ENCODE peak calls at places on chromosomes 13 and 19, in four cellular contexts. K is astrocyte, R is brain microvascular endothelial cell, B is adrenal gland. Y is an unnamed sample.

GRCh38 chr19:9721861-9722260 is 46.7 kb downstream of the ZNF846 start:
- DNase-seq in K (no peak), R (no peak), B (no peak), Y (no peak)

GRCh38 chr19:53597023-53597422 is 34.8 kb upstream of the DPRX start:
- DNase-seq in K (no peak), R (no peak), B (no peak), Y (no peak)

GRCh38 chr19:1063030-1063908 is 3.7 kb upstream of the ARHGAP45 start:
- DNase-seq in K (no peak), R (no peak), B (no peak), Y (peak)

GRCh38 chr19:14114854-14115253 is 2.7 kb downstream of the PRKACA start:
- DNase-seq in K (no peak), R (no peak), B (peak), Y (no peak)

GRCh38 chr13:53197424-53197823 is 168.8 kb downstream of the OLFM4 start:
- DNase-seq in K (no peak), R (no peak), B (no peak), Y (no peak)

GRCh38 chr19:1074512-1075283 is 7.7 kb downstream of the ARHGAP45 start:
- DNase-seq in K (no peak), R (no peak), B (peak), Y (no peak)

GRCh38 chr19:13026478-13026999 is 31.3 kb downstream of the NFIX start:
- DNase-seq in K (peak), R (no peak), B (no peak), Y (peak)

GRCh38 chr13:59494560-59494970 is 669.2 kb downstream of the DIAPH3 start:
- DNase-seq in K (peak), R (peak), B (peak), Y (no peak)

GRCh38 chr19:10812902-10813404 is 23.1 kb downstream of the TMED1 start:
- DNase-seq in K (peak), R (peak), B (peak), Y (peak)

GRCh38 chr13:43725460-43725859 is 61.3 kb downstream of the ENOX1 start:
- DNase-seq in K (no peak), R (no peak), B (no peak), Y (no peak)

GRCh38 chr13:46129124-46129523 is 24.3 kb upstream of the CPB2 start:
- DNase-seq in K (no peak), R (no peak), B (no peak), Y (no peak)

GRCh38 chr19:48393559-48394330 is at the start of gene GRIN2D:
- DNase-seq in K (peak), R (no peak), B (no peak), Y (peak)
- TF ChIP-seq CTCF in K (no peak), R (peak), B (no peak), Y (no peak)

DNA sequence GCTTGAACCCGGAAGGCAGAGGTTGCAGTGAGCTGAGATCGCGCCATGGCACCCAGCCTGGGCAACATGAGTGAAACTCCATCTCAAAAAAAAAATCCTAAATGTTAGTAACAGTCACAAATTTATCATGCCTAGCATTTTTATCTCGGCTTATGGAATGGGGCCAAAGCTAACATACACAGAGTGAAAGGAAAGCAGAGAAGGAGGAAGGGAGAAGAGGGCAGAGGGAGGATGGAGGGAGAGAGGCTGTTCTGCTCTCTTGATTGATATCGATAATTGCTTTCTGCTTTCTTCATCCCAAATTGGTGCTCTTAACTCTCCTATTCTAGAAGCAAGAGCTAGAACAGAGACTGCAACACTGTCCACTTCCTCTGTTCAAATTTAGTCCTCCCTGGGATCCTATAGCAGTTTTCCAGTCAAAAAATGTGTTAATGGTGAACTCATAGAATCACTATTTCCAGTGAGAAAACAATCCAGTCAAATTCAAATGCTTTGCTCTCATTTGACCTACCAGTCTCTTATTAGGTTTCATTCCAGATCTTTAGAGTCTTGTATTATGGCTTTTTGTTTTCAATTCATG is 15.8 kb upstream of the TUBGCP3 start:
- DNase-seq in K (peak), R (peak), B (no peak), Y (peak)
- TF ChIP-seq CTCF in K (no peak), R (no peak), B (no peak), Y (no peak)

DNA sequence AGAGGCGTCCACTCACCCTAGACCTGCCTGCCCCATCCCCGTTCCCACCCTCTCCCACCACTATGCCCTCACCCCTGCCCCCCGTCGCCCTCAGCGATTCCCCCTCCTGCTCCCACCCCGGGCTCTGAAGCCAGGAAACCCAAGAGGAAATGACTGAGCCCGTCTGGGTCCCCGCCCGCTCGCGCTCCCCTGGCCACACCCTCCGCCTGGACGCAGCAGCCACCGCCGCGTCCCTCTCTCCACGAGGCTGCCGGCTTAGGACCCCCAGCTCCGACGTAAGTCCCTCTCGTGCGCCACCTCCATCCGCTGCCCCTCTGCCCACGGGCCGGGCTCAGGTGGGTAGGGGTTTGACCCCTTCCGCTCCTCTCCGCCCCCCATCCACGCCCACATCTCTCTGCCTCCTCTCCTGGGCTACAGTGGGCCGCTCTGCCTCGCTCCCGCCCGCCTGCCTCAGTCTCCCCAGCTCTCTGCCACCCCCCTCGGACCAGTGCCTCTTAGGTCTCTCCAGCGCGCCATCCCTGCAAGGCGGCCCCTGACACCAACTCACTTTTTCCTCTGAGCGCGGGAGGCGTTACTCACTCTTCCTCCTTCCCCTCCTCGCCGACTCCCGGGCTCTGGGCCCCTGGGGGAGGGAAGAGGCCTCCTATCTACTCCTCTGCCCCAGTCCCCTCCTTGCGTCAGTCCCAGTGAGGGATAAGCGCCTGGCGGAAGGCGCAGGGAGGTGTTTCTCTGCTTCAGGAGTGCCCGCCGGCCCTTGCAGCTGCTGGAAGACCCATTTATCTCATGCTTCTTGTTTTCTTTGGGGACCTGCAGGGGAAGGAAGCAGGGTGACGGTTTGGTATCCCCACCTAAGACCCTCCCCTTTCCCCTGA is at the start of gene FXYD5:
- DNase-seq in K (peak), R (peak), B (peak), Y (peak)
- TF ChIP-seq CTCF in K (no peak), R (peak), B (peak), Y (no peak)

GRCh38 chr13:81446441-81446840 is 1105.5 kb upstream of the SPRY2 start:
- DNase-seq in K (no peak), R (no peak), B (no peak), Y (no peak)

DNA sequence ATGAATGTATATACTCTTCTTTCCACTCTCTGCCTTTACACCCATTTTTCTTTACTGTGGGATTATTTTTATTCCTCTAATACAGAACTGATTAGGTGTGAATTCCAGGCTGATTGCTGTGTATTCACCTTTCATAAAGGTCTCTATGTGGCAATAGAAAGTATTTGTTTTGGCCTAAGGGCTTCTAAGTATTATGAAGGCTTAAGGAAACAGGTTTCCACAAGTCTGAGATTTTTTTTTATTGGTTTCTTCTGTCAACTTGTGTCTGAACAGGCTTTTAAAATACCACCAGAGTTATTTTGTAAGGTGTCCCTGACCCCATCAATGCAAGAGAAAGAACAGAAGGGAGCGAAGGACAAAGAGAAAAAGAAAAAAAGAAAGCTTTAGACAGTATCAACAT is 1102.0 kb upstream of the SPRY2 start:
- DNase-seq in K (no peak), R (no peak), B (no peak), Y (no peak)
- TF ChIP-seq CTCF in K (no peak), R (no peak), B (no peak), Y (no peak)

GRCh38 chr13:26111797-26112196 is 60.0 kb upstream of the SHISA2 start:
- DNase-seq in K (no peak), R (no peak), B (no peak), Y (no peak)

GRCh38 chr13:26117620-26118019 is 65.8 kb upstream of the SHISA2 start:
- DNase-seq in K (no peak), R (no peak), B (no peak), Y (no peak)

GRCh38 chr13:26112843-26113242 is 61.0 kb upstream of the SHISA2 start:
- DNase-seq in K (no peak), R (peak), B (no peak), Y (no peak)
- TF ChIP-seq CTCF in K (peak), R (peak), B (no peak), Y (peak)

GRCh38 chr13:35332134-35332533 is 144.4 kb downstream of the MAB21L1 start:
- DNase-seq in K (no peak), R (no peak), B (no peak), Y (no peak)

DNA sequence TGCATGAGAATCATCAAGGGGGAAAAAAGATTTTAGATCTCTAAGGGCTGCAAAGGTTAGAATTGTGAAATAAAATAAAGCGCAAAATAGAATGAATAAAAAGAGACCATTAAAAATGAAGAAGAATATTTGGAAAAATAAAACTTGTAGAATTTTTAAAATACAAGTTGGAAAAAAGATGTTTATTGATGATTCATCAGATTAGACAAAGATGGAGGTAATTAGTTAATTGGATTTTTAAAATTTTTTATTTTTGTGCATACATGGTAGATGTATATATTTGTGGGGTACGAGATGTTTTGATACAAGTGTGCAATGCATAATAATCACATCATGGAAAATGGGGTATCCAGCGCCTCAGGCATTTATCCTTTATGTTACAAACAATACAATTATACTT is 143.3 kb downstream of the MAB21L1 start:
- DNase-seq in K (no peak), R (no peak), B (no peak), Y (no peak)
- TF ChIP-seq CTCF in K (no peak), R (no peak), B (no peak), Y (no peak)

Y was measured in HFFc6.